ENCODE peak calls at places on chromosomes 5 and 9, in six cellular contexts. B is suprapubic skin, I is colonic mucosa, Z is upper lobe of left lung, R is right atrium auricular region, D is right cardiac atrium. M is an unnamed sample. For H3K9me3, the result is how much of the 10 kb centered on the place peaks cover.

GRCh38 chr5:159905496-159905895 is 10.8 kb upstream of the ADRA1B start:
- DNase-seq in R (no peak), I (peak), D (no peak), Z (no peak), B (no peak), M (no peak)

GRCh38 chr5:6732634-6733410 is 19.6 kb downstream of the TENT4A start:
- DNase-seq in I (no peak), B (no peak), D (peak), R (no peak), Z (peak), M (no peak)

GRCh38 chr9:36935332-36935731 is 98.7 kb downstream of the PAX5 start:
- DNase-seq in D (no peak), R (no peak), I (no peak), Z (no peak), B (no peak), M (no peak)

GRCh38 chr5:138935466-138935865 is 60.3 kb upstream of the LRRTM2 start:
- DNase-seq in R (no peak), I (no peak), D (no peak), B (no peak), Z (peak), M (no peak)

GRCh38 chr9:98310752-98311392 is 55.4 kb upstream of the TBC1D2 start:
- DNase-seq in Z (no peak), R (no peak), B (no peak), I (no peak), D (no peak), M (no peak)

GRCh38 chr5:173477320-173478055 is 139.0 kb downstream of the BOD1 start:
- DNase-seq in R (no peak), B (no peak), I (no peak), Z (peak), D (no peak), M (no peak)

GRCh38 chr5:132053483-132053882 is 7.0 kb upstream of the IL3 start:
- DNase-seq in I (no peak), B (no peak), Z (no peak), D (no peak), R (no peak), M (no peak)

GRCh38 chr9:7298123-7298522 is 501.5 kb downstream of the DMAC1 start:
- DNase-seq in R (no peak), D (no peak), Z (no peak), I (no peak), B (no peak), M (peak)

GRCh38 chr9:116084497-116084896 is 69.1 kb upstream of the PAPPA start:
- DNase-seq in R (no peak), B (no peak), I (no peak), D (no peak), Z (no peak), M (no peak)

GRCh38 chr9:133023117-133023890 is 7.5 kb upstream of the GTF3C5 start:
- DNase-seq in Z (peak), B (peak), R (no peak), I (peak), D (no peak), M (no peak)

GRCh38 chr9:101486693-101487442 is 46.8 kb upstream of the RNF20 start:
- DNase-seq in I (peak), Z (peak), R (no peak), D (peak), B (peak), M (no peak)

GRCh38 chr9:136564379-136564988 is 18.6 kb upstream of the NOTCH1 start:
- DNase-seq in Z (peak), B (peak), R (peak), I (peak), D (peak), M (no peak)

GRCh38 chr9:10704720-10705119 is 91.9 kb upstream of the PTPRD start:
- DNase-seq in B (no peak), Z (no peak), R (no peak), D (no peak), I (no peak), M (no peak)

GRCh38 chr5:80154749-80155148 is 101.1 kb downstream of the SERINC5 start:
- DNase-seq in Z (no peak), B (no peak), I (no peak), R (no peak), D (no peak), M (no peak)

GRCh38 chr9:126781186-126781585 is 23.7 kb upstream of the ZBTB43 start:
- DNase-seq in I (no peak), R (no peak), D (no peak), Z (no peak), B (no peak), M (no peak)

GRCh38 chr9:33791117-33791516 is 4.2 kb upstream of the PRSS3 start:
- DNase-seq in Z (no peak), D (peak), B (no peak), R (no peak), I (peak), M (no peak)

GRCh38 chr5:13601152-13601551 is 343.3 kb downstream of the DNAH5 start:
- DNase-seq in R (no peak), D (no peak), I (no peak), Z (no peak), B (no peak), M (no peak)

GRCh38 chr5:81021486-81021885 is 61.3 kb downstream of the RASGRF2 start:
- DNase-seq in Z (no peak), B (no peak), D (no peak), I (no peak), R (no peak), M (no peak)

GRCh38 chr9:112447283-112447761 is 39.3 kb upstream of the KIAA1958 start:
- DNase-seq in D (no peak), R (no peak), B (no peak), Z (no peak), I (no peak), M (no peak)

GRCh38 chr9:107983762-107984161 is 494.2 kb upstream of the KLF4 start:
- DNase-seq in I (no peak), Z (no peak), D (no peak), B (no peak), R (no peak), M (no peak)

GRCh38 chr5:53114988-53115387 is 5.4 kb upstream of the MOCS2 start:
- DNase-seq in D (no peak), I (no peak), B (no peak), Z (no peak), R (no peak), M (no peak)

GRCh38 chr5:1430121-1430795 is 15.0 kb downstream of the SLC6A3 start:
- DNase-seq in I (no peak), Z (no peak), B (peak), D (no peak), R (no peak), M (no peak)

GRCh38 chr5:141343242-141343952 is at the start of gene PCDHGA3:
- DNase-seq in Z (no peak), B (no peak), I (no peak), D (no peak), R (no peak), M (no peak)

GRCh38 chr5:141343953-141344463 is 379 bp downstream of the PCDHGA3 start:
- DNase-seq in R (no peak), B (no peak), I (no peak), D (no peak), Z (peak), M (no peak)

GRCh38 chr5:141342773-141343172 is 856 bp upstream of the PCDHGA3 start:
- DNase-seq in B (no peak), R (no peak), Z (no peak), D (no peak), I (no peak), M (no peak)

DNA sequence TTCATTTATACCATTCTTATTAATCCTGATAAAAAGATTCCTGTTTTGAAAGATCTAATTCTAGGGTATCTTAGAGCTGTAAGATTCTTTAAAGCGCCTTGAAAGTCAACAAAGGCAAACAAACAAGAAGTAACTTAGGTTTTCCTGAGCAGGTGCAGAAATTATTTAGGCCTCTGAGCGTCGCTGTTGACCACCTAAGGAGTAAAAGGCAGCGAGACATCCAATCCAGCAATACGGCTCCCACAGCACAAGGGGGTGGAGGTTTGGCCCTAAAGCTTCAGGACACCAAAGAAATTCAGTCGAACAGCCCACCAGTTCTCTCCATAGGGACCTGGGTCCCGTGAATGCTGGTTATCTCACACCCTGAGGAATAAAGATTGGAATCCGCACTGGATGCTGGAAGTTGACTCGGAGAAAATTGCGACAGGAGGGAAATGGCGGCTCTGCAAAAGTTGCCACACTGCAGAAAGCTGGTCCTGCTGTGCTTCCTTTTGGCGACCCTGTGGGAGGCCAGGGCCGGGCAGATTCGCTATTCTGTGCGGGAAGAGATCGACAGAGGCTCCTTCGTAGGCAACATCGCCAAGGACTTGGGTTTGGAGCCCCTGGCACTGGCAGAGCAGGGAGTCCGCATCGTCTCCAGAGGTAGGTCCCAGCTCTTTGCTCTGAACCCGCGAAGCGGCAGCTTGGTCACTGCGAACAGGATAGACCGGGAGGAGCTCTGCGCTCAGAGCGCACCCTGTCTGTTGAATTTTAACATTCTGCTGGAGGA is at the start of gene PCDHGA2:
- DNase-seq in B (no peak), D (no peak), R (no peak), I (no peak), Z (peak), M (no peak)
- H3K9me3 ChIP-seq in B (under half), D (under half), R (under half), I (under half), Z (under half), M (under half)

GRCh38 chr5:123035950-123036390 is 555 bp downstream of the PPIC start:
- DNase-seq in I (peak), Z (peak), B (peak), D (peak), R (peak), M (no peak)
- H3K4me3 ChIP-seq in I (peak), Z (peak), B (peak), D (peak), R (peak), M (peak)

DNA sequence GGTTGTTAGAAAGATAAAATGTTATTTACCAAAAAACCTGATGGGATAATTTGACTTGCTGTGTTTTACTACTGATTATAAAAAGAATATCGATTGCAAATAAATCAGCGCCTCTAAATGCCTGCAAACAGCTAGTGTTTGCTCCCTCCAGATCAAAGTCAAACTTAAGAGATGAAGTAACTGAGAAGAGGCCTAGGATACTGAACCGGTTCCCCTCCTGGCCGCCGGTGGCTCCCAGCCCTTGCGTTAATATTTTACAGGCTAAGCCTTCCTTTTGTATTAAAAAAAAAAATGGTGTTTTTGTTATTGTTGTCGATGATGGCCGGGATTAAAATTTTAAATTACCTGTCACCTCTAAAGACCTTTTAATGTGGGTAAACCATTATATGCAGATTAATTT is 2.6 kb downstream of the IRX1 start:
- DNase-seq in R (no peak), I (no peak), D (no peak), Z (no peak), B (no peak), M (no peak)
- H3K9me3 ChIP-seq in R (under half), I (under half), D (under half), Z (under half), B (under half), M (under half)

DNA sequence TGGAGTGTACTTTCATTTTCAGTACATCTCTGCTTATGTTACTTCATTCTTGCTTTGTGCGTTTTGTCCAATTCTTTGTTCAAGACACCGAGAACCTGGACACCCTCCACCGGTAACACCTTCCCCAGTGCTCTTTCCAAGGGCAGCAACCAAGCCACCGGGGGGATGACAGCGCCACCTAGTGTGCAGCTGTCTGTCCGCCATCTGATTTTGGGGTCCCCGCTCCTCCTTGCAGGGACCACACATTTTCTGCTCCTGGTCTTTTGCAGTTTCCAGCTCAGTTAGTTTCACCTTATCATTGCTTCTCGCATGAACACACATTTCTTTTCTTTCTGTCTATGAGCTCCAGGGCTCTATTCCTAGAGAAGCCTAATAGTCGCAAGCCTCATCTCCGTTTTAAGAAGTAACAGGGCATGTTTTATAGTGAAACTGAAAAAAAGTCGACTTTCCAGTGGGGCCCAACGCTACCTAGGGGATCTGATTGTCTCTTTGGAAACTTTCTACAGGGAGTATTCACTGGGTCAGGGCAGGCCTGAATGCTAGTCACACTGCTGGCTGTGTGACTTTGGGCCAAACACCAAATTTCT is 152.1 kb downstream of the FSTL4 start:
- DNase-seq in D (no peak), I (no peak), B (no peak), Z (no peak), R (no peak), M (no peak)
- H3K4me3 ChIP-seq in D (no peak), I (no peak), B (no peak), Z (no peak), R (no peak), M (no peak)

GRCh38 chr9:137947012-137947411 is 69.4 kb downstream of the CACNA1B start:
- DNase-seq in B (no peak), D (no peak), I (no peak), R (no peak), Z (no peak), M (no peak)

GRCh38 chr9:137951107-137951506 is 73.5 kb downstream of the CACNA1B start:
- DNase-seq in D (no peak), R (no peak), B (no peak), I (no peak), Z (no peak), M (no peak)

GRCh38 chr9:137948642-137949041 is 71.1 kb downstream of the CACNA1B start:
- DNase-seq in I (no peak), D (no peak), Z (no peak), B (no peak), R (no peak), M (no peak)

GRCh38 chr9:137951597-137952490 is 74.3 kb downstream of the CACNA1B start:
- DNase-seq in I (no peak), Z (no peak), R (no peak), D (no peak), B (no peak), M (peak)

GRCh38 chr9:137949260-137949659 is 71.7 kb downstream of the CACNA1B start:
- DNase-seq in I (no peak), Z (no peak), R (no peak), D (no peak), B (no peak), M (no peak)
- H3K9me3 ChIP-seq in I (under half), Z (under half), R (under half), D (under half), B (under half), M (under half)

GRCh38 chr5:102858221-102858620 is 103.1 kb downstream of the PAM start:
- DNase-seq in D (no peak), Z (no peak), I (no peak), R (no peak), B (no peak), M (no peak)

GRCh38 chr5:102858808-102859207 is 103.7 kb downstream of the PAM start:
- DNase-seq in I (no peak), B (no peak), D (no peak), Z (no peak), R (no peak), M (no peak)

GRCh38 chr5:102855684-102856373 is 100.7 kb downstream of the PAM start:
- DNase-seq in B (no peak), Z (no peak), I (no peak), R (no peak), D (no peak), M (no peak)

GRCh38 chr5:102856374-102856748 is 101.3 kb downstream of the PAM start:
- DNase-seq in I (no peak), D (no peak), R (no peak), Z (no peak), B (no peak), M (no peak)

DNA sequence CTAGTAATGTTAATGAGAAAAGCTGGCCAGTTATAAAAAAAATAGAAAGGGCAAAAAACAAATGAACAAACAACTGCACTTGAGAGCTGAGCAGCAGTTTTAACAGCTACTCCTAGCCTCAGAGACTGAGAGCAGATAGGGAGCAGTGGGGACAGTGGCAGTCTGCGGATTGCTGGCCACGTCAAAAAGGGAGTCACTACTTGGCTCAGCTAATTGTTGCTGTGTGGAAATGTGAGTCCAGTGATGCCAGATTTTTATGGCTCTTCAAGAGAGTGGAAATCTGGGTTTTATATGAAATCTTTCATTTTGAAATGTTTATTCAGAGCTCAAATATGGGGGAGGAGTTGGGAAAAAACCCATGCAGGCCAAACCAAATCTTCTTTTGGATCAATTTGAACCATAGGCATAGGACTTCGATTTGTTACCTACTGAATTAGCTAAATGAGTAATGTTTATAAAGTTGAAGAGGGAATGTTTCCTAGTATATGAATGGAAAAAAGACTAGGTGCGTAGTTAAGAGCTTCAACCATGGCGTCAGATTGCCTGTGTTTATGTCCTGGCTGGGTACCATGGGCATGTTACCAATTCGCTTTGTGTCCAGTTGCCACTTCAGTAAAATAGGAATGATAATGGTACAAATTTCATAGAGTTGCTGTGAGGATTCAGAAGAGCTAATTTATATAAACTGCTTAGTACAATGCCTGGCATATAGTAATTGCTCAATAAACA is 102.1 kb downstream of the PAM start:
- DNase-seq in B (peak), I (no peak), D (peak), R (peak), Z (no peak), M (no peak)
- H3K4me3 ChIP-seq in B (no peak), I (no peak), D (no peak), R (no peak), Z (no peak), M (no peak)

DNA sequence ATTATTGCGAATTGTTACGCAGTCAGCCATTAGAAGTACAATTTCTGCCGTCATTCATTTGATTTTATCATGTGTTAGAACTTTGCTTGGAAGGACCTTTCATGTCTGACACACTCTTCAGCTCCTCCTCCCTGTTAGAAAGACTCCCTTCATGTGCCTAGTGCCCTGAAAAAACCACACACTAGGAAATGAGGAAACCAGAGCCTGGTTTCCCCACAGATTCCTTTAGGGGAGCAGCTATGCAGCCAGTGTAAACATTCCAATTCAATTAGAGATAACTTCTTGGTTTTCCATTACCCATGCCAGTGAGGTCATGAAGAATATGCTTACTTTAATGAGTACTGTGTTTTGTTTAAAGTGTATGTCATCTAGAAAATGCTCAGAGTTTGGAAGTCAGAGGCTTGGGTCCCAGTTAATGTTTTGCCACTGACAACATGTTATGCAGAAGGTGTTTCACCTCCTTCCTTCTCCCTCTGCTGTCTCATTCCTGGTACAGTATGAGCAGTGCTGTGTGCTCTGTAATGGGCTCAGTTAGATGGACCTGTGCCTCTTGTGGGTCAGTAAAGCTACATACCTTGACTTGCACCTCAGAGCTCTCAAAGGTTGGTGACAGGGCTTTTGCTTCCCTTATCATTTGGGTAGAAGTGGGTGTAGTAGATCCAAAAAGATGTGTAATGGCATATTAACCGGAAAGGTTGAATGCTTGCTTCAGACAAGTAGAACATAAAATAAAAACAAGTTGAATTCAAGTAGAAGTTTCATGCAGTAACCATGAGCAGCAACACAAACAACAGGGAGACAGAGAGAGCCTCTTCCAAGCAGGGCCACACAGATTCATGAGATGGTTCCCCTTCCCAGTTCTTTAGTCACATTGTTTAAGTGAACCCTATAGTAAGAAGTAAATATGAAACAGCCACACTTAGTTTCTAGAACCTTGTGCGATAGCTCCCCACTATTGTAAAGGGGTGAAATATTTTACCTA is 52.6 kb upstream of the TNFAIP8 start:
- DNase-seq in I (no peak), D (no peak), Z (no peak), B (no peak), R (no peak), M (no peak)
- H3K9me3 ChIP-seq in I (under half), D (under half), Z (under half), B (under half), R (under half), M (under half)

GRCh38 chr9:134694714-134695113 is 53.1 kb downstream of the COL5A1 start:
- DNase-seq in R (no peak), I (no peak), D (peak), B (no peak), Z (no peak), M (no peak)
- H3K4me3 ChIP-seq in R (no peak), I (no peak), D (no peak), B (no peak), Z (no peak), M (no peak)

GRCh38 chr9:128358861-128359260 is 12.3 kb upstream of the URM1 start:
- DNase-seq in D (no peak), B (no peak), R (no peak), I (no peak), Z (no peak), M (no peak)
- H3K9me3 ChIP-seq in D (under half), B (under half), R (under half), I (under half), Z (under half), M (under half)

M was measured in esophagus muscularis mucosa.